ENCODE peak calls at places on chromosome 20, in seven cellular contexts. X, T, R, V, H, P and F are unnamed samples. For H3K4me1, the result is how much of the 10 kb centered on the place peaks cover.

GRCh38 chr20:19269737-19270325 is 57.4 kb downstream of the SLC24A3 start:
- DNase-seq in R (no peak), X (no peak), P (no peak), T (no peak), V (peak), H (no peak), F (no peak)

GRCh38 chr20:35546127-35546526 is 4.2 kb downstream of the ERGIC3 start:
- DNase-seq in P (no peak), X (no peak), R (no peak), V (no peak), H (no peak), T (no peak), F (no peak)

GRCh38 chr20:8790442-8791074 is 278.3 kb upstream of the PLCB4 start:
- DNase-seq in V (peak), P (peak), H (no peak), R (peak), X (peak), T (peak), F (no peak)

GRCh38 chr20:2942439-2942838 is 69.2 kb downstream of the PTPRA start:
- DNase-seq in H (no peak), P (no peak), V (no peak), T (no peak), R (no peak), X (no peak), F (no peak)

GRCh38 chr20:62466071-62466760 is 9.6 kb downstream of the GATA5 start:
- DNase-seq in T (no peak), V (no peak), X (no peak), R (no peak), H (no peak), P (no peak), F (no peak)

GRCh38 chr20:11057624-11058023 is 383.8 kb upstream of the JAG1 start:
- DNase-seq in H (no peak), X (no peak), V (no peak), P (no peak), R (no peak), T (no peak), F (no peak)

GRCh38 chr20:52746190-52746589 is 226.0 kb upstream of the TSHZ2 start:
- DNase-seq in V (no peak), R (no peak), X (no peak), H (no peak), T (no peak), P (no peak), F (no peak)

GRCh38 chr20:37907677-37908397 is 4.9 kb downstream of the VSTM2L start:
- DNase-seq in R (peak), T (no peak), P (no peak), H (no peak), V (peak), X (no peak), F (no peak)

GRCh38 chr20:54345301-54345724 is 130.1 kb upstream of the DOK5 start:
- DNase-seq in H (no peak), R (peak), T (no peak), P (no peak), V (peak), X (no peak), F (no peak)

GRCh38 chr20:53142225-53142624 is 170.1 kb downstream of the TSHZ2 start:
- DNase-seq in X (no peak), P (peak), V (peak), T (no peak), H (no peak), R (no peak), F (no peak)

DNA sequence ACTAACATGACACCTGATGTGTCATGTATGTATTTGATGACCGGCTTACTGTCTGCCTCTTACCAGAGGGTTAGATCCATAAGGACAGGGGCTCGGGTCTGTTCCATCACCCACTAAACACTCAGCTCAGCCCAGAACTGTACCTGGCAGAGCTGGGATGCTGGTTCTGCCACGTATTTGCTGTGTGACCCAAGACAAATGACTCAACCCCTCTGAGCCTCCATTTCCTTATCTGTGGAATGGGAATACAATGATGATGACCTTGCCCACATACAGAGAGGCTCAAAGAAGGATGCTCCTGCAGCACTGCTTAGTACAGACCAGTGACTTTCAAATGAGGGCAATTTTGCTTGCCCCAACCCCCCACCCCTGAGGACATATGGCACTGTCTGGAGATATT is 32.7 kb downstream of the PREX1 start:
- DNase-seq in R (no peak), P (no peak), X (no peak), H (no peak), T (no peak), V (no peak), F (no peak)
- H3K4me1 ChIP-seq in R (under half), P (under half), X (under half), H (under half), T (half or more), V (half or more), F (half or more)

GRCh38 chr20:4202441-4202840 is 187.1 kb upstream of the RNF24 start:
- DNase-seq in X (no peak), P (no peak), V (no peak), T (no peak), R (no peak), H (no peak), F (no peak)
- TF ChIP-seq CTCF in X (no peak), P (no peak), V (no peak), T (no peak), R (no peak), H (no peak), F (no peak)

GRCh38 chr20:63885264-63886053 is 9.5 kb upstream of the DNAJC5 start:
- DNase-seq in P (no peak), V (no peak), X (no peak), R (no peak), T (peak), H (no peak), F (no peak)
- H3K4me1 ChIP-seq in P (under half), V (under half), X (under half), R (under half), T (under half), H (under half), F (under half)

GRCh38 chr20:13771853-13772453 is 12.8 kb downstream of the ESF1 start:
- DNase-seq in R (peak), X (no peak), P (peak), H (no peak), T (no peak), V (peak), F (no peak)
- TF ChIP-seq CTCF in R (peak), X (peak), P (peak), H (no peak), T (peak), V (peak), F (peak)

GRCh38 chr20:48781634-48782033 is 46.2 kb downstream of the PREX1 start:
- DNase-seq in R (no peak), P (no peak), X (no peak), T (no peak), H (no peak), V (peak), F (no peak)
- H3K4me1 ChIP-seq in R (under half), P (under half), X (under half), T (half or more), H (under half), V (under half), F (half or more)